ENCODE peak calls at places on chromosomes 1 and 21, in ten cellular contexts. H is effector CD4-positive, alpha-beta T cell; S is epithelial cell of esophagus; D is HEK293T; I is GDM1; M is caudate nucleus; F is hepatic stellate cell; C is stromal cell of bone marrow; O is CD8-positive, alpha-beta T cell; X is left cardiac atrium. B is an unnamed sample.

GRCh38 chr1:21573971-21574458 is 64.8 kb downstream of the ALPL start:
- DNase-seq in F (peak; percentile 80), D (peak; percentile 67), H (no peak), S (peak; percentile 82), O (no peak), M (peak; percentile 33), I (peak; percentile 33), X (peak; percentile 89), C (peak; percentile 40), B (no peak)

GRCh38 chr1:224801761-224802490 is 127.5 kb upstream of the DNAH14 start:
- DNase-seq in F (no peak), S (no peak), D (no peak), O (no peak), X (no peak), H (no peak), M (no peak), C (no peak), I (no peak), B (no peak)

GRCh38 chr21:28754127-28754611 is 238.5 kb downstream of the LTN1 start:
- DNase-seq in C (no peak), I (no peak), S (no peak), X (peak; percentile 58), F (peak; percentile 36), M (no peak), O (no peak), D (no peak), H (no peak), B (no peak)

GRCh38 chr1:91707114-91707889 is 178.6 kb downstream of the TGFBR3 start:
- DNase-seq in O (no peak), I (no peak), H (no peak), C (no peak), S (no peak), M (no peak), F (no peak), X (no peak), D (no peak), B (no peak)

GRCh38 chr1:42385283-42385682 is 4.7 kb downstream of the RIMKLA start:
- DNase-seq in C (peak; percentile 9), F (no peak), H (no peak), O (no peak), I (no peak), X (no peak), M (no peak), S (no peak), D (no peak), B (no peak)

GRCh38 chr21:29477347-29477746 is 178.6 kb downstream of the BACH1 start:
- DNase-seq in F (no peak), I (no peak), X (no peak), M (no peak), S (no peak), H (no peak), O (no peak), D (no peak), C (no peak), B (no peak)

GRCh38 chr21:46457801-46458314 is 833 bp upstream of the DIP2A start:
- DNase-seq in X (no peak), I (peak; percentile 44), M (no peak), H (peak; percentile 9), S (peak; percentile 51), C (no peak), O (no peak), F (peak; percentile 40), D (peak; percentile 36), B (no peak)

GRCh38 chr1:150414592-150414991 is 50.6 kb downstream of the RPRD2 start:
- DNase-seq in X (no peak), S (no peak), M (no peak), H (no peak), O (no peak), D (no peak), I (no peak), C (no peak), F (no peak), B (no peak)

GRCh38 chr1:101236546-101237228 is at the start of gene S1PR1:
- DNase-seq in C (no peak), I (no peak), X (peak; percentile 90), D (peak; percentile 53), M (no peak), H (peak; percentile 62), F (peak; percentile 29), S (peak; percentile 38), O (peak; percentile 79), B (peak; percentile 74)

GRCh38 chr1:81756872-81757271 is 43.9 kb upstream of the ADGRL2 start:
- DNase-seq in X (no peak), M (no peak), C (peak; percentile 23), S (no peak), I (no peak), D (no peak), H (no peak), O (no peak), F (no peak), B (no peak)

GRCh38 chr1:95467036-95467435 is 233.0 kb downstream of the RWDD3 start:
- DNase-seq in S (no peak), F (no peak), M (no peak), C (no peak), D (no peak), X (no peak), O (no peak), H (no peak), I (no peak), B (no peak)

GRCh38 chr21:14046401-14046800 is 164.4 kb downstream of the LIPI start:
- DNase-seq in X (no peak), O (no peak), M (no peak), C (no peak), I (no peak), D (no peak), F (peak; percentile 4), S (no peak), H (no peak), B (no peak)

GRCh38 chr1:60461889-60462595 is 388.5 kb upstream of the C1orf87 start:
- DNase-seq in M (no peak), D (no peak), O (no peak), C (no peak), I (no peak), S (no peak), X (no peak), H (no peak), F (no peak), B (no peak)

GRCh38 chr1:94599090-94599813 is 57.7 kb upstream of the F3 start:
- DNase-seq in S (peak; percentile 74), M (peak; percentile 12), I (no peak), H (no peak), O (no peak), C (no peak), F (no peak), X (no peak), D (no peak), B (no peak)

GRCh38 chr1:8302181-8302681 is 15.7 kb upstream of the SLC45A1 start:
- DNase-seq in S (peak; percentile 32), D (no peak), M (no peak), X (no peak), H (no peak), I (no peak), C (no peak), O (no peak), F (no peak), B (no peak)

GRCh38 chr1:61125263-61125662 is 42.9 kb downstream of the NFIA start:
- DNase-seq in S (no peak), H (no peak), C (no peak), I (no peak), M (no peak), X (no peak), O (no peak), F (no peak), D (no peak), B (no peak)

GRCh38 chr1:180486092-180486491 is 16.3 kb downstream of the ACBD6 start:
- DNase-seq in H (no peak), S (no peak), O (no peak), C (no peak), X (no peak), F (no peak), I (no peak), D (no peak), M (no peak), B (no peak)

GRCh38 chr1:30976143-30976542 is 67.6 kb upstream of the SDC3 start:
- DNase-seq in F (peak; percentile 5), C (peak; percentile 51), H (no peak), I (no peak), M (no peak), X (no peak), S (peak; percentile 13), D (no peak), O (no peak), B (no peak)

GRCh38 chr1:59680044-59680443 is 134.7 kb upstream of the HOOK1 start:
- DNase-seq in M (no peak), I (no peak), C (no peak), D (no peak), H (no peak), O (no peak), S (no peak), X (no peak), F (no peak), B (no peak)

GRCh38 chr1:28601696-28602095 is 9.6 kb downstream of the RAB42 start:
- DNase-seq in X (no peak), H (no peak), S (peak; percentile 78), F (peak; percentile 94), D (no peak), M (no peak), O (no peak), C (peak; percentile 85), I (no peak), B (no peak)

GRCh38 chr1:191290441-191290840 is 812.8 kb upstream of the BRINP3 start:
- DNase-seq in D (no peak), M (no peak), S (no peak), X (no peak), C (no peak), I (no peak), O (no peak), H (no peak), F (no peak), B (no peak)

GRCh38 chr1:179447489-179447888 is 81.7 kb downstream of the AXDND1 start:
- DNase-seq in X (no peak), M (no peak), S (peak; percentile 42), I (no peak), F (no peak), D (peak; percentile 22), O (no peak), H (no peak), C (no peak), B (no peak)

GRCh38 chr1:205588691-205589445 is 42.9 kb downstream of the ELK4 start:
- DNase-seq in O (no peak), F (no peak), M (no peak), S (peak; percentile 36), H (no peak), X (no peak), I (peak; percentile 12), C (peak; percentile 26), D (peak; percentile 45), B (no peak)

GRCh38 chr1:27026621-27027574 is 14.2 kb upstream of the TENT5B start:
- DNase-seq in X (peak; percentile 70), M (no peak), I (no peak), H (no peak), O (no peak), D (peak; percentile 46), S (peak; percentile 76), C (peak; percentile 88), F (peak; percentile 83), B (no peak)

GRCh38 chr1:1080122-1080753 is 6.1 kb upstream of the RNF223 start:
- DNase-seq in S (peak; percentile 41), O (no peak), M (no peak), D (peak; percentile 43), I (no peak), H (peak; percentile 2), X (peak; percentile 67), C (no peak), F (peak; percentile 80), B (no peak)

GRCh38 chr21:34722684-34723300 is 54.0 kb downstream of the CLIC6 start:
- DNase-seq in I (no peak), S (no peak), C (no peak), F (no peak), O (peak; percentile 34), H (no peak), X (no peak), M (no peak), D (peak; percentile 74), B (no peak)

GRCh38 chr1:181135462-181135781 is 46.9 kb downstream of the IER5 start:
- DNase-seq in D (peak; percentile 67), S (no peak), M (no peak), F (no peak), C (no peak), I (no peak), O (no peak), X (no peak), H (no peak), B (no peak)

GRCh38 chr1:26677306-26678115 is 18.3 kb upstream of the ARID1A start:
- DNase-seq in C (peak; percentile 46), X (peak; percentile 75), H (peak; percentile 43), D (peak; percentile 51), I (peak; percentile 70), F (peak; percentile 55), O (peak; percentile 55), S (peak; percentile 90), M (no peak), B (peak; percentile 45)

B was measured in T-cell.